ENCODE peak calls at places on chromosomes 5 and 9, in five cellular contexts. X is H9, Z is H1, R is IMR-90, K is mesendoderm. S is an unnamed sample.

GRCh38 chr5:115577741-115578140 is 24.5 kb downstream of the TICAM2 start:
- DNase-seq in X (no peak), Z (no peak), R (no peak), K (no peak), S (no peak)

GRCh38 chr9:16515879-16516289 is 354.6 kb downstream of the BNC2 start:
- DNase-seq in X (peak; percentile 81), Z (no peak), R (peak; percentile 84), K (peak; percentile 93), S (no peak)

GRCh38 chr5:932628-933250 is 40.1 kb downstream of the TRIP13 start:
- DNase-seq in X (no peak), Z (no peak), R (peak; percentile 40), K (no peak), S (no peak)

GRCh38 chr9:38251036-38251335 is 141.5 kb upstream of the ALDH1B1 start:
- DNase-seq in X (no peak), Z (no peak), R (no peak), K (no peak), S (no peak)

GRCh38 chr5:7094626-7095025 is 301.3 kb upstream of the ADCY2 start:
- DNase-seq in X (peak; percentile 44), Z (peak; percentile 73), R (no peak), K (peak; percentile 71), S (peak; percentile 71)

GRCh38 chr9:2241461-2241874 is 226.3 kb downstream of the SMARCA2 start:
- DNase-seq in X (peak; percentile 92), Z (peak; percentile 86), R (peak; percentile 86), K (peak; percentile 98), S (peak; percentile 94)

GRCh38 chr5:121424976-121425375 is 426.7 kb upstream of the FTMT start:
- DNase-seq in X (no peak), Z (no peak), R (no peak), K (peak; percentile 3), S (no peak)

GRCh38 chr5:543755-544674 is 19.8 kb upstream of the SLC9A3 start:
- DNase-seq in X (no peak), Z (no peak), R (no peak), K (no peak), S (no peak)

GRCh38 chr5:141814064-141814982 is 63.9 kb downstream of the PCDH1 start:
- DNase-seq in X (peak; percentile 89), Z (peak; percentile 95), R (no peak), K (peak; percentile 84), S (peak; percentile 64)

GRCh38 chr5:96067902-96068614 is 106.4 kb upstream of the ELL2 start:
- DNase-seq in X (no peak), Z (no peak), R (peak; percentile 95), K (peak; percentile 65), S (no peak)

GRCh38 chr9:4297795-4298254 is 2.0 kb downstream of the GLIS3 start:
- DNase-seq in X (peak; percentile 72), Z (no peak), R (peak; percentile 65), K (peak; percentile 88), S (peak; percentile 80)
- H2BK5ac ChIP-seq in X (no peak overlapping the region), Z (no peak overlapping the region), R (peak overlapping the region; percentile 97), K (peak overlapping the region; percentile 72), S (peak overlapping the region; percentile 21)

GRCh38 chr9:36101916-36102741 is 34.4 kb upstream of the GLIPR2 start:
- DNase-seq in X (no peak), Z (no peak), R (peak; percentile 100), K (peak; percentile 86), S (no peak)
- H2BK5ac ChIP-seq in X (no peak overlapping the region), Z (no peak overlapping the region), R (peak overlapping the region; percentile 96), K (no peak overlapping the region), S (no peak overlapping the region)

GRCh38 chr9:80134487-80134886 is 562.7 kb downstream of the TLE4 start:
- DNase-seq in X (no peak), Z (no peak), R (no peak), K (no peak), S (no peak)
- H2BK5ac ChIP-seq in X (no peak overlapping the region), Z (no peak overlapping the region), R (no peak overlapping the region), K (no peak overlapping the region), S (no peak overlapping the region)

GRCh38 chr5:32275421-32275765 is 37.3 kb downstream of the MTMR12 start:
- DNase-seq in X (no peak), Z (no peak), R (no peak), K (peak; percentile 36), S (no peak)

GRCh38 chr5:32274548-32275420 is 38.0 kb downstream of the MTMR12 start:
- DNase-seq in X (no peak), Z (no peak), R (peak; percentile 72), K (peak; percentile 60), S (no peak)

GRCh38 chr5:32277782-32278181 is 35.0 kb downstream of the MTMR12 start:
- DNase-seq in X (no peak), Z (no peak), R (no peak), K (no peak), S (no peak)

GRCh38 chr5:32278403-32278802 is 34.3 kb downstream of the MTMR12 start:
- DNase-seq in X (no peak), Z (no peak), R (peak; percentile 82), K (no peak), S (no peak)

DNA sequence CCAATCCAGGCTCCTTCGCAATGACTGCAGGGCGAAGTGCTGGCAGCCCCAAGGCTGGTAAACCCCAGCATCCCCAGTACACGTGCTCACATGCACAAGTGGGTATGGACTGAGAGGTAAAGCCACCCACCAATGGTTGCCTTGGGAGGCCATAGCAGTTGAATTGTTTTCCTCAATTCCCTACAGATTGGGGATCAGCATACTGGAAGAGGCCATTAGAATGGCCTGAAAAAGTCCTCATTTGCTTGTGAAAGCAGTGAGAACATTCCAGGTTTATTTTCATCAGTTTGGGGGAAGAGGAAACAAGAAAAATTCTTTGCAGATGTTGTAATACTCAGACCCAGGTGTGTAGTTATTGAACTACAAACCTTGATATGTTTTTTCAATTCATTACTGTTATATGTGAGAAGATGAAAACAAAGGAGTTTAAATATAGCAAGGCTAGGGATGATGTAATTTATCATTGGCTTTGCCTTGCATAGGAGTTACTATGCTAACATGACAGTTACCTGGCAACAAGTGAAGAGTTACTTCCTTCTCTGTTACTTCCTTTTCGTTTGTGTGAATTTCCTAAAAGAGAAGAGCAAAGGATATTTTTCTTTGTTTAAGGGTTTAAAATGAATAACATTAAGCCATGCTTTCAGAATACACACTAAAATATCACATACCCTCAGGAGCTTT is 36.4 kb downstream of the MTMR12 start:
- DNase-seq in X (peak; percentile 44), Z (no peak), R (peak; percentile 47), K (peak; percentile 86), S (no peak)
- H2BK5ac ChIP-seq in X (no peak overlapping the region), Z (peak overlapping the region; percentile 98), R (peak overlapping the region; percentile 55), K (peak overlapping the region; percentile 74), S (no peak overlapping the region)

GRCh38 chr5:55714339-55714738 is 2.2 kb upstream of the SLC38A9 start:
- DNase-seq in X (peak; percentile 41), Z (no peak), R (no peak), K (peak; percentile 54), S (no peak)
- H2BK5ac ChIP-seq in X (no peak overlapping the region), Z (no peak overlapping the region), R (no peak overlapping the region), K (no peak overlapping the region), S (no peak overlapping the region)

S was measured in neuronal stem cell.